ENCODE peak calls at places on chromosomes 2 and 18, in five cellular contexts. U, Q, D, H and I are unnamed samples.

GRCh38 chr18:63683152-63683551 is 19.6 kb upstream of the SERPINB11 start:
- DNase-seq in U (peak), Q (no peak), D (peak), H (peak), I (peak)

GRCh38 chr18:50909261-50909660 is 30.3 kb downstream of the ME2 start:
- DNase-seq in U (no peak), Q (no peak), D (no peak), H (no peak), I (no peak)

GRCh38 chr2:235614900-235615712 is 121.3 kb downstream of the AGAP1 start:
- DNase-seq in U (no peak), Q (no peak), D (peak), H (peak), I (no peak)

GRCh38 chr2:238571626-238572372 is 145.1 kb downstream of the ASB1 start:
- DNase-seq in U (no peak), Q (no peak), D (no peak), H (no peak), I (no peak)

GRCh38 chr2:46364797-46365457 is 67.7 kb downstream of the EPAS1 start:
- DNase-seq in U (no peak), Q (no peak), D (peak), H (peak), I (peak)

GRCh38 chr18:65523461-65523860 is 227.4 kb upstream of the CDH7 start:
- DNase-seq in U (peak), Q (peak), D (no peak), H (no peak), I (no peak)

GRCh38 chr2:150019063-150019462 is 431.5 kb upstream of the MMADHC start:
- DNase-seq in U (no peak), Q (no peak), D (no peak), H (no peak), I (no peak)

GRCh38 chr2:142495141-142495540 is 364.3 kb upstream of the LRP1B start:
- DNase-seq in U (no peak), Q (no peak), D (no peak), H (no peak), I (no peak)

GRCh38 chr2:30230855-30231725 is at the start of gene LBH:
- DNase-seq in U (peak), Q (peak), D (peak), H (peak), I (peak)

DNA sequence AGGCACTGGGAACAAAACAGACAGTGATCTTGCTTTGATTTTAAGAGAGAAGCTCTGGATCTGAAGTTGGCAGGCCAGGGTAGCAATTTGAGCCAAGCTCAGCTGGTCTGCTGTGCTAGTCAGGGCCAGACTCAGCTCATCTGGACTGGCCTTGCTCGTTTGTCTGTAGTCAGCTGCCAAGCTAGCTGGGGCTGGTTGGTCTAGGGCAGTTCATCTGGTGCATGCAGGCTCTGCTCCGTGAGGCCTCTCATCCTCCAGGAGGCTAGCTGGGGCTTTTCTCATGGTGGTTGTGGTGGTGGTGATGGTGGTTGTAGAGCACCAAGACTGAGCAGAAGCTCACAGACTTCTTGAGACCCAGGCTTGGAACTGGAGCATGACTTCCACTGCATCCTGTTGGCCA is 10.3 kb downstream of the FBLN7 start:
- DNase-seq in U (no peak), Q (peak), D (no peak), H (no peak), I (no peak)
- H3K4me2 ChIP-seq in U (no peak), Q (no peak), D (no peak), H (no peak), I (no peak)

DNA sequence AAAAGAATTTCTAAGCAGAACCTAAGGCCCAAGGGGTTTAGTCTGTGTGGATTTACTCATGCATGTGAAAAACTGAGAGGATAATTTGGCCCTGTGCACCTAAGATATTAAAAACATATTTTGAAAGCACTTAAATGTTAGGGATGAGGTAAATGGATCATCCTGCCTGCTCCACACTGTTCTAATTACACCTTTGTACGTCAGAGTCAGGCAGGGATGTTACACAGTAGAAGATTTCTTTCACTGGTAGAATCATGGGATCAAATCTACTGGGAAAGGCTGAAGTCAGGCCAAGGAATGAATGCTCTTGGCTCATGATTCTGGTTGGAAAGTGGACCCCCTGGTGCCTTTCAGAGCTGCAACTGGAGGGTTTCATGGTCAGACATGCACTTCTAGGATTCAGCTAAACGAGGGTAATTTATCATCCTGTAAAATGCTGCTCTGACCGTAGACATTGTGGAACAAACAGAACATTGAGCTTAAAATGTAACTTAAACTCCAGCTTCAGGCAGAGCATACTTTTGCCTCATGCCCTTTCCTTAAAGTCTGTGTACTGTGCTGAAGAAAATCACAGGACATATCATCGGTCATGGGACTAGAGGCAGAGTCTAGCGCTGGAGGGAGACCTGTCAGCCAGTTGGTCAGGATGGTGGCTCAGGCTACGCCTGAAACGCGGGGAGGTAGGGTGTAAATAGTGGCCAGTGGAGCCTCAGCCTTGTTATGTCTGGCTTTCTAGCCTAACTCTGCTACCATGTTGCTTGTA is 4.8 kb downstream of the KCNE4 start:
- DNase-seq in U (no peak), Q (no peak), D (peak), H (peak), I (no peak)
- H2BK5ac ChIP-seq in U (no peak), Q (no peak), D (no peak), H (no peak), I (no peak)

GRCh38 chr2:99337931-99338580 is 867 bp downstream of the EIF5B start:
- DNase-seq in U (no peak), Q (no peak), D (peak), H (peak), I (peak)

GRCh38 chr2:99337164-99337930 is at the start of gene EIF5B:
- DNase-seq in U (peak), Q (peak), D (peak), H (peak), I (peak)

GRCh38 chr2:99340669-99341236 is 3.6 kb downstream of the EIF5B start:
- DNase-seq in U (no peak), Q (no peak), D (no peak), H (no peak), I (no peak)

GRCh38 chr2:99336780-99337163 is 417 bp upstream of the EIF5B start:
- DNase-seq in U (no peak), Q (no peak), D (no peak), H (no peak), I (no peak)

GRCh38 chr2:99335911-99336779 is at the start of gene TXNDC9:
- DNase-seq in U (peak), Q (peak), D (peak), H (peak), I (peak)
- H4K91ac ChIP-seq in U (no peak), Q (peak), D (peak), H (peak), I (no peak)

GRCh38 chr2:226583715-226584114 is 215.9 kb downstream of the IRS1 start:
- DNase-seq in U (no peak), Q (no peak), D (peak), H (peak), I (no peak)
- H3K4me2 ChIP-seq in U (no peak), Q (no peak), D (peak), H (no peak), I (no peak)

DNA sequence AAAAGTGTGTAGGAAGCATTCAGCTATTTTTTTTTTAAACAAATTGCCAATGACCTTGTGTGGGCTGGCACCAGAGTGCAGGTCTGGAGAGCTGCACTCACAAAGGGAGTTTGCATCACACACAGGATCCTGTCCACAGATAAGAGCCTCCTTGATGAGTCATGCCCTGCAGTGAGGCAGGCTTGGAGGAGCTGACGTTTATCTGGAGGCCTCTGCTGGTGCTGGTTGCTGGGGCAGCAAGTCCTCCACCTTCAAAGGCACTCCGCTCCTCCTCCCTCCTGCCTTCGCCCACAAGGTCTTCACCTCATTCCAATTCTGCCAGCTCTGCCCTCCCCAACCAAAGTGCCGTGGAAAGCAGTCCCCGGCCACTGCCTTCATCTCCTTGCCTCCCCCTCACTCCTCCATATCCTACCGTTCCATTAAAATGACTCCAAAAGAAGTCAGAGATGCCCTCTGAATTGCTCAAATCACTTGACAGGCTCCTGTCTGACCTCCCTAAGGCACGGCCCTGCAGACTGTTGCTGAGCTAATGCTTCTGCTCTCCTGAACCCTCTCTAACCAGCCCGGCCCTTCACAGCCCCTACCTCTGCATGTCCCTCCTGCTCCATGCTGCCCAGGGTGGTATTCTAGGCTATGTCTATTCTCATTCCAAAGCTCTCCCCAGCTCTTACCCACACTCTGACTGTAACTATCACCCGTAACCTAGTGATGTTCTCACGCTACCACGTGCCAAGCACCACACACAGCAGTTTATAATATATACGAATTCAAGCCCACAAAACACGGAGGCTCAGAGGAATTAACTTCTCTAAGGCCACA is 30.9 kb downstream of the LONRF2 start:
- DNase-seq in U (peak), Q (no peak), D (peak), H (peak), I (no peak)
- H2BK5ac ChIP-seq in U (no peak), Q (peak), D (peak), H (peak), I (no peak)

DNA sequence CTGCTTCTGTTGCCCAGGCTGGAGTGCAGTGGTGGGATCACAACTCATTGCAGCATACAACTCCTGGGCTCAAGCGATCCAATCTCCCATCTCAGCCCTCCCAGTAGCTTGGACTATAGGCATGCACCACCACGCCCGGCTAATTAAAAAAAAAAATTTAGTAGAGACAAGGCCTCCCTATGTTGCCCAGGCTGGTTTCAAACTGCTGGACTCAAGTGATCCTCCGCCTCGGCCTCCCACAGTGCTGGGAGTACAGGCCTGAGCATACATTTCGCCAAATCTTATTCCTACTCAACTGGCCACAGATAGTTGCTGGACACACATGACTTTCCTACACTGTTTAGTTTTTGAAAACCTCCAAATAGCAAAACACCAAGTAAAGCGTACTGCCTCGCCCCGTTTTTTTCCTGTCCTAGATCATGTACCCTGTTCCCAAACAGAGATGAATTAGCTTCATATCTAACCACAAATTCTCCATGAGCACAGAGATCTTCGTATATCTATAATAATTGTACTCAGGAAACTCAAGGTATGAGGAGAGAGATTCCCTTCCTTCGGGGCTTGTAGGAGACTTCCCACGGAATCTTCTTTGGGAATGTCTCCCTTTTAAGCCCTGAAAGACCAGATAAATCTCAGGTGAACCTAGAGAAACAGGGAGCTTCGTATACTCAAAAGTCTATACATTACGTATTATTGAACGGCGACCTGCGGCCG is 598 bp upstream of the C2orf69 start:
- DNase-seq in U (no peak), Q (no peak), D (no peak), H (no peak), I (no peak)
- H4K91ac ChIP-seq in U (no peak), Q (no peak), D (peak), H (no peak), I (no peak)

GRCh38 chr2:64699712-64700111 is 46.0 kb upstream of the SERTAD2 start:
- DNase-seq in U (peak), Q (no peak), D (no peak), H (no peak), I (no peak)

GRCh38 chr2:64697286-64698023 is 43.7 kb upstream of the SERTAD2 start:
- DNase-seq in U (no peak), Q (no peak), D (peak), H (peak), I (no peak)

GRCh38 chr2:64698668-64699444 is 45.1 kb upstream of the SERTAD2 start:
- DNase-seq in U (no peak), Q (no peak), D (peak), H (peak), I (no peak)

GRCh38 chr2:64696631-64697030 is 42.9 kb upstream of the SERTAD2 start:
- DNase-seq in U (no peak), Q (no peak), D (no peak), H (no peak), I (no peak)

DNA sequence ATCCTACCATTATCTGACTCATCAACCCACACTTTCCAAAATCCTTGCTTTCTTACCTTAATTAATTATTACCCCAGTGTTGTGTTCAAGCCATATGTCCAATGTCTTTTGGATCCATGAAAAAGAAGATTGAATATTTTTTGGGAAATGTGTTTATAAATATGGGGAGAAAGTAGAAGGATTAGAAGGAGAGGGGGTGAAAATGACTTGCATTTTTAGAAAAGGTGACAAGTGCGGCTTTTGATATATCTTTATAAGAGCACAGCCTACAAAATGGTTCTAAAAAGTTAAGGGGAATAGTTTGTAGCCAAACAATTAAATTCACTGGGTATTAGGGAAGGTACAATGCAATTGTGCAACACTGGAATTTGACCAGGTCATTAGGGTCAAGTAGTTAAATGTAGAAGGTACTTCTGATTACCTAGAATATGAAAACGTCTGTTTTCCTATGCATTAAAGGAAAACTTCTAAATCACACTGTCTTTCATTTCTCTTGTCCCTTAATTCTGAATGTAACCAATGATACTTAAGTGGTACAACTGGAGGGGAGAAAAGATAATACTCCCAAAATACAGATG is 44.4 kb upstream of the SERTAD2 start:
- DNase-seq in U (no peak), Q (no peak), D (no peak), H (no peak), I (no peak)
- H3K4me2 ChIP-seq in U (no peak), Q (no peak), D (peak), H (no peak), I (no peak)

DNA sequence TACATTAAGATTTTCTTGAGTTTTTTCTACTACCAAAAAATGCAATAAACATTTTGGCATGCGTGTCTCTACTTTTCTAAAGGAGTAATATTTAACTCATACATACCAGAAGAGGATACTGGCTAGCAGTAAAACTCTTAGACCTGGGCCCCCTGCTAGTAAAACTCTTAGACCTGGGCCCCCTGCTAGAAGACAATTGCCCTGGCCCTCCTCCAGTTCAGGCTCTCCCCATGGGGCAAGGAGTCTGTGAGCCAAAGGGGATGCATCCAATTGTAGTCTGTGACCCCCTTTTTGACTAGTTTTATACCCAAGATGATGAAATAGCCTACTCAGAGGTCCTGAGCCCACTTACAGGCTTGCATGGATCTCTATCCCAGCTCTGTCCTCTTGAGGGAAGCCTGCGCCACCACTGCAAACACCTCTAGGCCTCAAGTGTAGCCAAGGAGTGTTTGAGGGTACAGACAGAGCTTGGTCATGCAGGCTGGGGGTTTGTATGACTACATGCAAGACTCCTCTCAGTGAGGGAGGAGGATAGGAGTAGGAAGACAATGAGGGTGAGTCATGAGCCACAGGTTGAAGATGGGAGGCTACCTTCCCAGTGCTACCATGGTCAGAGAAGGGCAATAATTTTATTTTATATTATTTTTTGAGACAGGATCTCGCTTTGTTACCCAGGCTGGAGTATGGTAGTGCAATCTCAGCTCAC is 45.2 kb upstream of the PGAP1 start:
- DNase-seq in U (no peak), Q (no peak), D (no peak), H (no peak), I (no peak)
- H2BK5ac ChIP-seq in U (no peak), Q (peak), D (no peak), H (no peak), I (peak)

GRCh38 chr18:44733754-44734465 is 53.2 kb downstream of the SETBP1 start:
- DNase-seq in U (no peak), Q (no peak), D (peak), H (no peak), I (no peak)

GRCh38 chr18:44733069-44733753 is 52.5 kb downstream of the SETBP1 start:
- DNase-seq in U (no peak), Q (no peak), D (peak), H (peak), I (no peak)

GRCh38 chr18:44731866-44732555 is 51.3 kb downstream of the SETBP1 start:
- DNase-seq in U (no peak), Q (no peak), D (peak), H (peak), I (no peak)

GRCh38 chr18:44731160-44731865 is 50.6 kb downstream of the SETBP1 start:
- DNase-seq in U (no peak), Q (no peak), D (no peak), H (no peak), I (no peak)

GRCh38 chr18:44732604-44733003 is 51.9 kb downstream of the SETBP1 start:
- DNase-seq in U (no peak), Q (no peak), D (no peak), H (no peak), I (no peak)
- H4K91ac ChIP-seq in U (no peak), Q (no peak), D (no peak), H (peak), I (no peak)